ENCODE peak calls at places on chromosomes 6 and 20, in ten cellular contexts. One of them, this sample, is unnamed.

GRCh38 chr20:63317601-63318291 is 24.8 kb downstream of the COL20A1 start:
- DNase-seq in left ventricle myocardium inferior: no peak
- DNase-seq in AG10803: no peak
- DNase-seq in HCT116: no peak
- DNase-seq in fibroblast of lung: no peak
- DNase-seq in MM.1S: no peak
- DNase-seq in astrocyte of the cerebellum: no peak
- DNase-seq in choroid plexus epithelial cell: no peak
- DNase-seq in fibroblast of pulmonary artery: no peak
- DNase-seq in pancreas: peak; percentile 8
- DNase-seq in this sample: no peak

GRCh38 chr20:17499041-17499440 is 32.1 kb downstream of the BFSP1 start:
- DNase-seq in left ventricle myocardium inferior: no peak
- DNase-seq in AG10803: peak; percentile 25
- DNase-seq in HCT116: no peak
- DNase-seq in fibroblast of lung: peak; percentile 28
- DNase-seq in MM.1S: no peak
- DNase-seq in astrocyte of the cerebellum: no peak
- DNase-seq in choroid plexus epithelial cell: peak; percentile 62
- DNase-seq in fibroblast of pulmonary artery: peak; percentile 23
- DNase-seq in pancreas: no peak
- DNase-seq in this sample: peak; percentile 13

GRCh38 chr6:130314271-130314670 is 51.5 kb upstream of the TMEM200A start:
- DNase-seq in left ventricle myocardium inferior: no peak
- DNase-seq in AG10803: no peak
- DNase-seq in HCT116: no peak
- DNase-seq in fibroblast of lung: no peak
- DNase-seq in MM.1S: no peak
- DNase-seq in astrocyte of the cerebellum: no peak
- DNase-seq in choroid plexus epithelial cell: no peak
- DNase-seq in fibroblast of pulmonary artery: no peak
- DNase-seq in pancreas: no peak
- DNase-seq in this sample: no peak

GRCh38 chr6:106536357-106536756 is 92.9 kb downstream of the RTN4IP1 start:
- DNase-seq in left ventricle myocardium inferior: no peak
- DNase-seq in AG10803: no peak
- DNase-seq in HCT116: no peak
- DNase-seq in fibroblast of lung: peak; percentile 36
- DNase-seq in MM.1S: no peak
- DNase-seq in astrocyte of the cerebellum: no peak
- DNase-seq in choroid plexus epithelial cell: no peak
- DNase-seq in fibroblast of pulmonary artery: no peak
- DNase-seq in pancreas: no peak
- DNase-seq in this sample: no peak

GRCh38 chr20:63934271-63935068 is 21.7 kb downstream of the UCKL1 start:
- DNase-seq in left ventricle myocardium inferior: no peak
- DNase-seq in AG10803: no peak
- DNase-seq in HCT116: no peak
- DNase-seq in fibroblast of lung: no peak
- DNase-seq in MM.1S: no peak
- DNase-seq in astrocyte of the cerebellum: no peak
- DNase-seq in choroid plexus epithelial cell: peak; percentile 19
- DNase-seq in fibroblast of pulmonary artery: no peak
- DNase-seq in pancreas: no peak
- DNase-seq in this sample: no peak

GRCh38 chr6:17167327-17167979 is 65.6 kb downstream of the STMND1 start:
- DNase-seq in left ventricle myocardium inferior: peak; percentile 48
- DNase-seq in AG10803: peak; percentile 64
- DNase-seq in HCT116: peak; percentile 84
- DNase-seq in fibroblast of lung: peak; percentile 70
- DNase-seq in MM.1S: no peak
- DNase-seq in astrocyte of the cerebellum: no peak
- DNase-seq in choroid plexus epithelial cell: peak; percentile 52
- DNase-seq in fibroblast of pulmonary artery: peak; percentile 42
- DNase-seq in pancreas: peak; percentile 57
- DNase-seq in this sample: peak; percentile 19

GRCh38 chr20:46945465-46945864 is 50.8 kb downstream of the EYA2 start:
- DNase-seq in left ventricle myocardium inferior: no peak
- DNase-seq in AG10803: no peak
- DNase-seq in HCT116: no peak
- DNase-seq in fibroblast of lung: no peak
- DNase-seq in MM.1S: no peak
- DNase-seq in astrocyte of the cerebellum: no peak
- DNase-seq in choroid plexus epithelial cell: peak; percentile 56
- DNase-seq in fibroblast of pulmonary artery: no peak
- DNase-seq in pancreas: no peak
- DNase-seq in this sample: peak; percentile 34

GRCh38 chr6:44237021-44237812 is 9.7 kb upstream of the HSP90AB1 start:
- DNase-seq in left ventricle myocardium inferior: peak; percentile 89
- DNase-seq in AG10803: peak; percentile 96
- DNase-seq in HCT116: peak; percentile 86
- DNase-seq in fibroblast of lung: peak; percentile 96
- DNase-seq in MM.1S: peak; percentile 78
- DNase-seq in astrocyte of the cerebellum: peak; percentile 60
- DNase-seq in choroid plexus epithelial cell: peak; percentile 85
- DNase-seq in fibroblast of pulmonary artery: peak; percentile 91
- DNase-seq in pancreas: peak; percentile 96
- DNase-seq in this sample: peak; percentile 97

GRCh38 chr6:137229075-137229759 is 10.0 kb upstream of the IFNGR1 start:
- DNase-seq in left ventricle myocardium inferior: no peak
- DNase-seq in AG10803: no peak
- DNase-seq in HCT116: no peak
- DNase-seq in fibroblast of lung: no peak
- DNase-seq in MM.1S: no peak
- DNase-seq in astrocyte of the cerebellum: no peak
- DNase-seq in choroid plexus epithelial cell: no peak
- DNase-seq in fibroblast of pulmonary artery: no peak
- DNase-seq in pancreas: no peak
- DNase-seq in this sample: no peak

GRCh38 chr6:137231156-137231555 is 12.0 kb upstream of the IFNGR1 start:
- DNase-seq in left ventricle myocardium inferior: no peak
- DNase-seq in AG10803: no peak
- DNase-seq in HCT116: no peak
- DNase-seq in fibroblast of lung: no peak
- DNase-seq in MM.1S: no peak
- DNase-seq in astrocyte of the cerebellum: no peak
- DNase-seq in choroid plexus epithelial cell: no peak
- DNase-seq in fibroblast of pulmonary artery: no peak
- DNase-seq in pancreas: no peak
- DNase-seq in this sample: no peak

GRCh38 chr6:137231895-137232294 is 12.7 kb upstream of the IFNGR1 start:
- DNase-seq in left ventricle myocardium inferior: no peak
- DNase-seq in AG10803: no peak
- DNase-seq in HCT116: no peak
- DNase-seq in fibroblast of lung: no peak
- DNase-seq in MM.1S: no peak
- DNase-seq in astrocyte of the cerebellum: no peak
- DNase-seq in choroid plexus epithelial cell: no peak
- DNase-seq in fibroblast of pulmonary artery: no peak
- DNase-seq in pancreas: no peak
- DNase-seq in this sample: no peak

GRCh38 chr6:137227872-137228302 is 8.7 kb upstream of the IFNGR1 start:
- DNase-seq in left ventricle myocardium inferior: no peak
- DNase-seq in AG10803: no peak
- DNase-seq in HCT116: no peak
- DNase-seq in fibroblast of lung: no peak
- DNase-seq in MM.1S: peak; percentile 43
- DNase-seq in astrocyte of the cerebellum: no peak
- DNase-seq in choroid plexus epithelial cell: peak; percentile 70
- DNase-seq in fibroblast of pulmonary artery: no peak
- DNase-seq in pancreas: no peak
- DNase-seq in this sample: peak; percentile 43

GRCh38 chr6:137230547-137230946 is 11.4 kb upstream of the IFNGR1 start:
- DNase-seq in left ventricle myocardium inferior: no peak
- DNase-seq in AG10803: no peak
- DNase-seq in HCT116: no peak
- DNase-seq in fibroblast of lung: no peak
- DNase-seq in MM.1S: no peak
- DNase-seq in astrocyte of the cerebellum: no peak
- DNase-seq in choroid plexus epithelial cell: no peak
- DNase-seq in fibroblast of pulmonary artery: no peak
- DNase-seq in pancreas: no peak
- DNase-seq in this sample: no peak
- TF ChIP-seq CTCF in left ventricle myocardium inferior: no peak
- TF ChIP-seq CTCF in AG10803: no peak
- TF ChIP-seq CTCF in HCT116: no peak
- TF ChIP-seq CTCF in fibroblast of lung: no peak
- TF ChIP-seq CTCF in MM.1S: no peak
- TF ChIP-seq CTCF in astrocyte of the cerebellum: no peak
- TF ChIP-seq CTCF in choroid plexus epithelial cell: no peak
- TF ChIP-seq CTCF in fibroblast of pulmonary artery: no peak
- TF ChIP-seq CTCF in pancreas: no peak
- TF ChIP-seq CTCF in this sample: no peak

DNA sequence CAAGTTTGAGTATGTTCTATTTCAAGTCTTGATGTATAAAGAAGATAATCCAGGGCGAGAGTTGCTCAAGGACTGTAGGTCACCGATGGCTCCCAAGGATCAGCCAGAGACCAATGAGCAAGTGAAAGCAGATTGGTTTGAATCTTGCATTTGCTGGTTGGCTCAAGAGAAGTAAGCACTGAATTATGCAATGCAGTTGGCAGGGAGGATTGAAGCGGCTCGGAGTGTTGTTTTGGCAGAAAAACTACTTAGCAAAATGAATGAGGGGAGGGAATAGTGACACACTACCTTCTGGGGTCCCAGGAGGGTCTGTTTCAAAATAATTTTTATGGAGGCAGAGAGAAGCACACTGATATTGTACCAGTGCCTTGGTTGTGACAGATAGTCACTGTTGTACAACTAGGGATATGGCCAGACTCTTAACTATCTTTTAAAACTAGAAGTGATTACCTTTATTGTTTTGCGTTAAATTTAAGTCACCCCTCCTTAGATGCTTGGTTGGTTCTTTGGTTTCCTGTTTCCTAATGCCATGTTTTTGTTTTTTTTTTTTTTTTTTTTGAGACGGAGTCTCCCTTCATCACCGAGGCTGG is 15.7 kb downstream of the SASH1 start:
- DNase-seq in left ventricle myocardium inferior: no peak
- DNase-seq in AG10803: peak; percentile 82
- DNase-seq in HCT116: no peak
- DNase-seq in fibroblast of lung: peak; percentile 47
- DNase-seq in MM.1S: no peak
- DNase-seq in astrocyte of the cerebellum: peak; percentile 11
- DNase-seq in choroid plexus epithelial cell: peak; percentile 63
- DNase-seq in fibroblast of pulmonary artery: peak; percentile 88
- DNase-seq in pancreas: no peak
- DNase-seq in this sample: peak; percentile 90
- H3K4me3 ChIP-seq in left ventricle myocardium inferior: no peak overlapping the region
- H3K4me3 ChIP-seq in AG10803: no peak overlapping the region
- H3K4me3 ChIP-seq in HCT116: no peak overlapping the region
- H3K4me3 ChIP-seq in fibroblast of lung: no peak overlapping the region
- H3K4me3 ChIP-seq in MM.1S: no peak overlapping the region
- H3K4me3 ChIP-seq in astrocyte of the cerebellum: no peak overlapping the region
- H3K4me3 ChIP-seq in choroid plexus epithelial cell: no peak overlapping the region
- H3K4me3 ChIP-seq in fibroblast of pulmonary artery: no peak overlapping the region
- H3K4me3 ChIP-seq in pancreas: no peak overlapping the region
- H3K4me3 ChIP-seq in this sample: no peak overlapping the region

GRCh38 chr20:39888310-39888709 is 800.7 kb downstream of the MAFB start:
- DNase-seq in left ventricle myocardium inferior: no peak
- DNase-seq in AG10803: no peak
- DNase-seq in HCT116: no peak
- DNase-seq in fibroblast of lung: no peak
- DNase-seq in MM.1S: no peak
- DNase-seq in astrocyte of the cerebellum: no peak
- DNase-seq in choroid plexus epithelial cell: no peak
- DNase-seq in fibroblast of pulmonary artery: no peak
- DNase-seq in pancreas: no peak
- DNase-seq in this sample: no peak

GRCh38 chr20:39886650-39887190 is 802.3 kb downstream of the MAFB start:
- DNase-seq in left ventricle myocardium inferior: peak; percentile 31
- DNase-seq in AG10803: no peak
- DNase-seq in HCT116: no peak
- DNase-seq in fibroblast of lung: no peak
- DNase-seq in MM.1S: no peak
- DNase-seq in astrocyte of the cerebellum: no peak
- DNase-seq in choroid plexus epithelial cell: no peak
- DNase-seq in fibroblast of pulmonary artery: no peak
- DNase-seq in pancreas: peak; percentile 19
- DNase-seq in this sample: no peak

GRCh38 chr20:39880890-39881289 is 808.1 kb downstream of the MAFB start:
- DNase-seq in left ventricle myocardium inferior: no peak
- DNase-seq in AG10803: peak; percentile 41
- DNase-seq in HCT116: no peak
- DNase-seq in fibroblast of lung: peak; percentile 58
- DNase-seq in MM.1S: peak; percentile 35
- DNase-seq in astrocyte of the cerebellum: no peak
- DNase-seq in choroid plexus epithelial cell: peak; percentile 47
- DNase-seq in fibroblast of pulmonary artery: no peak
- DNase-seq in pancreas: no peak
- DNase-seq in this sample: peak; percentile 88

GRCh38 chr20:39890697-39891096 is 798.3 kb downstream of the MAFB start:
- DNase-seq in left ventricle myocardium inferior: no peak
- DNase-seq in AG10803: no peak
- DNase-seq in HCT116: no peak
- DNase-seq in fibroblast of lung: no peak
- DNase-seq in MM.1S: no peak
- DNase-seq in astrocyte of the cerebellum: no peak
- DNase-seq in choroid plexus epithelial cell: no peak
- DNase-seq in fibroblast of pulmonary artery: no peak
- DNase-seq in pancreas: no peak
- DNase-seq in this sample: no peak

DNA sequence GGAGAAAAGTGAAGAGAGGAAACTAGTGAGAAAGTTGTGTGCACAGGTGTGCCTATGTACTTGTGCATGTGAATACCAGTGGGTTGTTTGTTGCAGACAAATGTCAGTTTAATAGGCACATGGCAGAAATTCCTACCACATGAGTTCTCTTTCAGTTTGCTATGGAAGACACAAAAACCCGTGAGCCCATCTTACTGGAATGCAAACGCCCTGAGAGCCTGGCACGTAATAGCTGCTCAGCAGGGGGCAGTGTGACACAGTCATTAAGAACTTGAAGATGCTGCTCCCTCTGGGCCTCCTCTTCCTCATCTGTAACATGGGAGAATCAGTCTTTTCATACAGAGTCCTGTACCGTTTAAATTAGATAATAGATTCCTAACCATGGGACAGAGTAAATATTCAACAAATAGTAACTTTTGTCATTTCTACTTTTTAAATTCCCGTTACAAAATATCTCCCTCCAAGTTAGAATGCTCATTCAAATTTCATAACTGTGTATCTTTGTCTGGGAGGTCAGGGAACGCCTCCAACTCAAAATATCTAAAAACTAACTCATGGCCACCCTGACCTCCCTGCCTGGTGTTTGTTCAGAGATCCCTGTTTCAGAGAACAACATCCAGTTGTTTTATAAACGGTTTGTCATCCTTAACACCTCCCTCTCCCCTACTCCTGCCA is 802.9 kb downstream of the MAFB start:
- DNase-seq in left ventricle myocardium inferior: peak; percentile 70
- DNase-seq in AG10803: peak; percentile 94
- DNase-seq in HCT116: no peak
- DNase-seq in fibroblast of lung: peak; percentile 90
- DNase-seq in MM.1S: peak; percentile 57
- DNase-seq in astrocyte of the cerebellum: peak; percentile 51
- DNase-seq in choroid plexus epithelial cell: peak; percentile 95
- DNase-seq in fibroblast of pulmonary artery: peak; percentile 69
- DNase-seq in pancreas: peak; percentile 34
- DNase-seq in this sample: peak; percentile 92
- TF ChIP-seq CTCF in left ventricle myocardium inferior: peak; percentile 74
- TF ChIP-seq CTCF in AG10803: peak; percentile 67
- TF ChIP-seq CTCF in HCT116: peak; percentile 37
- TF ChIP-seq CTCF in fibroblast of lung: peak; percentile 70
- TF ChIP-seq CTCF in MM.1S: peak; percentile 71
- TF ChIP-seq CTCF in astrocyte of the cerebellum: peak; percentile 31
- TF ChIP-seq CTCF in choroid plexus epithelial cell: peak; percentile 57
- TF ChIP-seq CTCF in fibroblast of pulmonary artery: peak; percentile 60
- TF ChIP-seq CTCF in pancreas: peak; percentile 39
- TF ChIP-seq CTCF in this sample: peak; percentile 68

GRCh38 chr6:72977114-72977513 is 248.2 kb downstream of the KHDC1L start:
- DNase-seq in left ventricle myocardium inferior: no peak
- DNase-seq in AG10803: no peak
- DNase-seq in HCT116: no peak
- DNase-seq in fibroblast of lung: no peak
- DNase-seq in MM.1S: no peak
- DNase-seq in astrocyte of the cerebellum: no peak
- DNase-seq in choroid plexus epithelial cell: no peak
- DNase-seq in fibroblast of pulmonary artery: no peak
- DNase-seq in pancreas: no peak
- DNase-seq in this sample: no peak
- H3K4me3 ChIP-seq in left ventricle myocardium inferior: no peak overlapping the region
- H3K4me3 ChIP-seq in AG10803: no peak overlapping the region
- H3K4me3 ChIP-seq in HCT116: no peak overlapping the region
- H3K4me3 ChIP-seq in fibroblast of lung: no peak overlapping the region
- H3K4me3 ChIP-seq in MM.1S: no peak overlapping the region
- H3K4me3 ChIP-seq in astrocyte of the cerebellum: no peak overlapping the region
- H3K4me3 ChIP-seq in choroid plexus epithelial cell: no peak overlapping the region
- H3K4me3 ChIP-seq in fibroblast of pulmonary artery: no peak overlapping the region
- H3K4me3 ChIP-seq in pancreas: no peak overlapping the region
- H3K4me3 ChIP-seq in this sample: no peak overlapping the region

This sample was measured in fibroblast of mammary gland.